ENCODE peak calls at places on chromosomes 2 and 18, in eight cellular contexts. Q, Z, R, Y, P, N, G and H are unnamed samples.

GRCh38 chr18:23378470-23378764 is 74.7 kb upstream of the RIOK3 start:
- DNase-seq in Q (peak; percentile 67), Z (no peak), R (no peak), Y (no peak), P (no peak), N (no peak), G (no peak), H (no peak)

GRCh38 chr2:236884776-236885175 is 200.9 kb upstream of the COPS8 start:
- DNase-seq in Q (no peak), Z (no peak), R (no peak), Y (no peak), P (no peak), N (no peak), G (no peak), H (no peak)

GRCh38 chr2:219475697-219476604 is 22.7 kb upstream of the GMPPA start:
- DNase-seq in Q (peak; percentile 69), Z (peak; percentile 18), R (peak; percentile 68), Y (peak; percentile 76), P (peak; percentile 48), N (peak; percentile 49), G (peak; percentile 80), H (peak; percentile 54)

GRCh38 chr18:33928226-33928625 is 296.5 kb downstream of the NOL4 start:
- DNase-seq in Q (no peak), Z (no peak), R (no peak), Y (no peak), P (no peak), N (no peak), G (no peak), H (no peak)

GRCh38 chr2:113390133-113390849 is 47.2 kb upstream of the ZNG1B start:
- DNase-seq in Q (peak; percentile 72), Z (peak; percentile 75), R (no peak), Y (peak; percentile 83), P (peak; percentile 81), N (peak; percentile 47), G (peak; percentile 73), H (peak; percentile 63)

GRCh38 chr2:205352593-205352992 is 329.7 kb upstream of the NRP2 start:
- DNase-seq in Q (no peak), Z (no peak), R (no peak), Y (no peak), P (no peak), N (no peak), G (no peak), H (no peak)

GRCh38 chr2:171598713-171599319 is 76.5 kb downstream of the CYBRD1 start:
- DNase-seq in Q (peak; percentile 76), Z (peak; percentile 32), R (no peak), Y (peak; percentile 84), P (peak; percentile 68), N (peak; percentile 34), G (peak; percentile 61), H (peak; percentile 47)

GRCh38 chr2:121008978-121009377 is 273.3 kb downstream of the GLI2 start:
- DNase-seq in Q (no peak), Z (no peak), R (no peak), Y (peak; percentile 52), P (no peak), N (no peak), G (no peak), H (no peak)

GRCh38 chr2:24915796-24916195 is 4.2 kb downstream of the ADCY3 start:
- DNase-seq in Q (no peak), Z (no peak), R (peak; percentile 59), Y (no peak), P (no peak), N (no peak), G (no peak), H (no peak)

GRCh38 chr18:44229693-44230108 is 451.0 kb upstream of the SETBP1 start:
- DNase-seq in Q (no peak), Z (no peak), R (peak; percentile 89), Y (peak; percentile 0), P (no peak), N (peak; percentile 36), G (peak; percentile 44), H (no peak)

GRCh38 chr18:21997207-21998143 is 171.9 kb upstream of the GATA6 start:
- DNase-seq in Q (peak; percentile 88), Z (peak; percentile 9), R (no peak), Y (peak; percentile 22), P (peak; percentile 51), N (no peak), G (peak; percentile 31), H (no peak)

GRCh38 chr2:8168876-8169275 is 513.0 kb upstream of the ID2 start:
- DNase-seq in Q (no peak), Z (no peak), R (no peak), Y (no peak), P (no peak), N (no peak), G (no peak), H (no peak)

GRCh38 chr2:8169443-8169842 is 512.4 kb upstream of the ID2 start:
- DNase-seq in Q (no peak), Z (no peak), R (no peak), Y (no peak), P (no peak), N (no peak), G (no peak), H (no peak)

GRCh38 chr2:8171608-8172007 is 510.2 kb upstream of the ID2 start:
- DNase-seq in Q (no peak), Z (no peak), R (no peak), Y (no peak), P (no peak), N (no peak), G (no peak), H (no peak)

GRCh38 chr2:8170954-8171353 is 510.9 kb upstream of the ID2 start:
- DNase-seq in Q (no peak), Z (no peak), R (no peak), Y (no peak), P (no peak), N (no peak), G (no peak), H (no peak)

DNA sequence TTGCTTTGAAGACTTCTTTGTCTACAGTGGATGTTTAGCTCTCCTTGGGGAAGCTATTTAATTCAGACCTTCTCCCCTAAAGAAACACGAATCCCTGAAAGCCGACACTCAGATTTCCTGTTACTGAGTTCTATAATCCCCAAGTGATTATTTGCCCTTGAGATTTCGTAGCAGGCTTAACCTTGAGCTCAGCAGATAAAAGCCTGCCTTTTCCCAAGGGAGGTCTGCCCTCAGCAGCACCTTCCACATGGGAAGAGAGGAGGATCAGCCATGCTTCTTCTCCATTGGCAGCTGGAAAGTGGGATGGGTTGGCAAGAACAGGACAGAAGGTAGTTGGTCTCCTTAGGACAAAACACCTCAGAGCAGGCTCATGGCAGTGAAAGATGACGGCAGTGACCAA is 511.3 kb upstream of the ID2 start:
- DNase-seq in Q (no peak), Z (no peak), R (no peak), Y (no peak), P (no peak), N (no peak), G (no peak), H (no peak)
- H3K27ac ChIP-seq in Q (no peak overlapping the region), Z (no peak overlapping the region), R (no peak overlapping the region), Y (no peak overlapping the region), P (no peak overlapping the region), N (no peak overlapping the region), G (no peak overlapping the region), H (no peak overlapping the region)

DNA sequence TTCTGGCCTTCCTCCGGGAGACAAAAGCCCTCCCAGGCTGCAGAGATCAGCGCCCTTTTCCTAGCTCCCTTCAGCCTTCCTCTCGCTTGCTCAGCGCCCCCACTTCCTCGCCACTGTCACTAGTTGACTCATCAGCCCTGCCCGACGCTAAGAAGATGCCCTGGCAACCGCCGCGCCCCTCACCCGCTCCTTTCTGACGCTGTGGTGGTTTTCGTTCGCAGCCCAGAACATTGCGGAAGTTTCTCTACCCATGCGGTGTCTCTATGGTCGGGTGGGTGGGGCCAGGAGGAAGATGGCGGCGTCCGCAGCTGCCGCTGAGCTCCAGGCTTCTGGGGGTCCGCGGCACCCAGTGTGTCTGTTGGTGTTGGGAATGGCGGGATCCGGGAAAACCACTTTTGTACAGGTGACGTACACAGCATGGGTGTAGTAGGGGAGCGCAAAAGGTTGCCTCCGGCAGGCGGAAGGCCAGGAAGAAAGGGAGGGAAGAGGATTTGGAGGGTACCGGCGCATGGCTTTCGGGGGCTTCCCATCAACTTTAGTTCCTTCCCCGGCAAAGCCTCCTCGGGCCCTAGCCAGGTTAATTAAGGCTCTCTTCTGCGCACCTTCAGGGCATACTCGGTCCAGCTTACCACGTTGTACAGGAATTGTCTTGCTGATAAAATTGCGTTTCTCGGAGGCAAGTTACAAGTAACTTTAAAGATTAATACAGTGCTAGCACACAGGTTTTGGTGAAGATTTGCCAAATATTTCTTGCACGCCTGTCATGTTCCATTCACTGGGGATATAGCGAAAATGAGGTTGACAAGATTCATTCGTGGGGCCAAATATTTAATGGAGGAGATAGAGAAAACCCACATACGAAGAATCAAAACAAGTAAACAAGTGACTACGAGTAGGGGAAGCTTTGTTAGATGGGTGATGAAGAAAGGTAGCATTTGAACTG is at the start of the genes CCDC121 and GPN1:
- DNase-seq in Q (peak; percentile 91), Z (peak; percentile 93), R (peak; percentile 90), Y (peak; percentile 97), P (peak; percentile 90), N (peak; percentile 80), G (peak; percentile 95), H (peak; percentile 89)
- H3K27ac ChIP-seq in Q (peak within 1 kb of the TSS; percentile 72), Z (peak within 1 kb of the TSS; percentile 84), R (peak within 1 kb of the TSS; percentile 55), Y (peak within 1 kb of the TSS; percentile 69), P (peak within 1 kb of the TSS; percentile 33), N (peak within 1 kb of the TSS; percentile 85), G (peak within 1 kb of the TSS; percentile 55), H (peak within 1 kb of the TSS; percentile 86)

DNA sequence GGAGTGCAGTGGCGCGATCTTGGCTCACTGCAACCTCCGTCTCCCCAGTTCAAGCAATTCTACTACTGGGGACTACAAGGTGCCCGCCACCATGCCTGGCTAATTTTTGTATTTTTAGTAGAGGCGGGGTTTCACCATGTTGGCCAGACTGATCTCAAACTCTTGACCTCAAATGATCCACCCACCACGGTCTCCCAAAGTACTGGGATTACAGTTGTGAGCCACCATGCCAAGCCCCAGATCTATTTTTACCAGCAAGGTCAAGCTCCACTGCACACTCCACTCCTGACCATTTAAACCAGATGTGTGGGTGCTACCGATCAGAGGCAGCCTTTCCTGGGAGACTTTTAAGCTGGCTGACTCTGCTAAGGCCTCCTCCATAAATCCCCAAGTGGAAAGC is 67.5 kb upstream of the CD226 start:
- DNase-seq in Q (no peak), Z (no peak), R (peak; percentile 39), Y (no peak), P (no peak), N (no peak), G (no peak), H (no peak)
- H3K27ac ChIP-seq in Q (no peak overlapping the region), Z (no peak overlapping the region), R (peak overlapping the region; percentile 63), Y (no peak overlapping the region), P (no peak overlapping the region), N (no peak overlapping the region), G (no peak overlapping the region), H (no peak overlapping the region)

GRCh38 chr18:7390731-7391492 is 160.0 kb downstream of the LRRC30 start:
- DNase-seq in Q (no peak), Z (no peak), R (no peak), Y (peak; percentile 77), P (no peak), N (no peak), G (no peak), H (no peak)

GRCh38 chr18:7395566-7395965 is 164.7 kb downstream of the LRRC30 start:
- DNase-seq in Q (no peak), Z (no peak), R (no peak), Y (no peak), P (no peak), N (peak; percentile 22), G (no peak), H (no peak)

GRCh38 chr18:7394041-7394440 is 163.2 kb downstream of the LRRC30 start:
- DNase-seq in Q (no peak), Z (no peak), R (no peak), Y (no peak), P (no peak), N (no peak), G (no peak), H (no peak)

GRCh38 chr18:7388752-7389151 is 157.9 kb downstream of the LRRC30 start:
- DNase-seq in Q (no peak), Z (no peak), R (no peak), Y (no peak), P (no peak), N (no peak), G (no peak), H (no peak)

GRCh38 chr18:7393080-7393479 is 162.2 kb downstream of the LRRC30 start:
- DNase-seq in Q (no peak), Z (no peak), R (no peak), Y (no peak), P (no peak), N (no peak), G (no peak), H (no peak)
- H3K27ac ChIP-seq in Q (no peak overlapping the region), Z (no peak overlapping the region), R (no peak overlapping the region), Y (no peak overlapping the region), P (no peak overlapping the region), N (no peak overlapping the region), G (no peak overlapping the region), H (no peak overlapping the region)